ENCODE peak calls at places on chromosomes 6 and 20, in nine cellular contexts. L, G, Q, K, N, Z, M, R and S are unnamed samples.

GRCh38 chr20:40390654-40391053 is 298.4 kb downstream of the MAFB start:
- DNase-seq in L (no peak), Z (no peak), N (no peak), M (no peak), Q (no peak), R (no peak), G (no peak), K (peak; percentile 9), S (no peak)

GRCh38 chr6:17485181-17485580 is 91.8 kb downstream of the CAP2 start:
- DNase-seq in Q (no peak), M (no peak), L (no peak), Z (no peak), N (no peak), K (no peak), R (no peak), G (no peak), S (no peak)

GRCh38 chr6:27414996-27415395 is 26.4 kb downstream of the ZNF391 start:
- DNase-seq in K (no peak), Q (no peak), R (no peak), L (no peak), N (no peak), M (no peak), Z (no peak), G (peak; percentile 25), S (no peak)

GRCh38 chr6:168377856-168378832 is 58.6 kb upstream of the DACT2 start:
- DNase-seq in K (no peak), Z (no peak), Q (no peak), L (no peak), N (no peak), G (no peak), R (peak; percentile 9), M (peak; percentile 43), S (no peak)

GRCh38 chr20:36849333-36850065 is 26.4 kb upstream of the TLDC2 start:
- DNase-seq in G (no peak), Q (no peak), L (no peak), N (no peak), Z (no peak), K (no peak), R (no peak), M (no peak), S (no peak)

GRCh38 chr20:31862506-31862905 is 7.8 kb downstream of the DUSP15 start:
- DNase-seq in R (no peak), Z (no peak), M (peak; percentile 21), K (no peak), Q (no peak), N (no peak), G (no peak), L (no peak), S (no peak)

GRCh38 chr6:6804843-6805680 is 216.5 kb downstream of the LY86 start:
- DNase-seq in N (no peak), K (no peak), Z (no peak), L (no peak), Q (peak; percentile 73), R (no peak), M (no peak), G (no peak), S (no peak)

GRCh38 chr20:47662483-47663353 is 122.6 kb downstream of the SULF2 start:
- DNase-seq in N (no peak), Q (no peak), L (no peak), R (no peak), G (no peak), K (no peak), M (no peak), Z (no peak), S (no peak)

GRCh38 chr20:2559641-2560040 is 23.3 kb downstream of the TMC2 start:
- DNase-seq in K (no peak), G (no peak), Q (no peak), R (no peak), Z (no peak), M (no peak), L (no peak), N (no peak), S (no peak)

GRCh38 chr6:10458287-10458686 is 43.4 kb upstream of the TFAP2A start:
- DNase-seq in N (no peak), K (no peak), G (no peak), L (no peak), Z (no peak), M (no peak), Q (no peak), R (no peak), S (no peak)

GRCh38 chr6:72787521-72788031 is 165.7 kb downstream of the KCNQ5 start:
- DNase-seq in N (no peak), Z (no peak), G (peak; percentile 94), M (no peak), K (peak; percentile 64), L (no peak), R (peak; percentile 18), Q (no peak), S (no peak)

GRCh38 chr6:19311786-19312185 is 525.4 kb upstream of the ID4 start:
- DNase-seq in N (no peak), R (no peak), Z (no peak), Q (no peak), K (peak; percentile 70), G (no peak), M (no peak), L (no peak), S (no peak)

GRCh38 chr6:15484115-15484514 is 178.7 kb downstream of the DTNBP1 start:
- DNase-seq in R (no peak), Z (no peak), G (no peak), K (no peak), M (no peak), L (no peak), N (no peak), Q (no peak), S (no peak)

GRCh38 chr6:76418657-76419217 is 346.3 kb upstream of the IMPG1 start:
- DNase-seq in L (peak; percentile 4), Z (no peak), Q (no peak), G (no peak), N (no peak), K (no peak), R (no peak), M (no peak), S (no peak)

GRCh38 chr6:4516206-4516605 is 260.0 kb upstream of the CDYL start:
- DNase-seq in Q (no peak), G (no peak), M (no peak), Z (no peak), N (no peak), L (no peak), R (no peak), K (no peak), S (no peak)

GRCh38 chr20:51955756-51956155 is 153.4 kb upstream of the SALL4 start:
- DNase-seq in R (no peak), Q (no peak), L (no peak), G (no peak), Z (no peak), N (no peak), M (no peak), K (no peak), S (no peak)

GRCh38 chr6:38489951-38490350 is 149.8 kb downstream of the BTBD9 start:
- DNase-seq in Z (no peak), K (no peak), G (no peak), Q (no peak), N (no peak), R (no peak), M (no peak), L (no peak), S (no peak)

DNA sequence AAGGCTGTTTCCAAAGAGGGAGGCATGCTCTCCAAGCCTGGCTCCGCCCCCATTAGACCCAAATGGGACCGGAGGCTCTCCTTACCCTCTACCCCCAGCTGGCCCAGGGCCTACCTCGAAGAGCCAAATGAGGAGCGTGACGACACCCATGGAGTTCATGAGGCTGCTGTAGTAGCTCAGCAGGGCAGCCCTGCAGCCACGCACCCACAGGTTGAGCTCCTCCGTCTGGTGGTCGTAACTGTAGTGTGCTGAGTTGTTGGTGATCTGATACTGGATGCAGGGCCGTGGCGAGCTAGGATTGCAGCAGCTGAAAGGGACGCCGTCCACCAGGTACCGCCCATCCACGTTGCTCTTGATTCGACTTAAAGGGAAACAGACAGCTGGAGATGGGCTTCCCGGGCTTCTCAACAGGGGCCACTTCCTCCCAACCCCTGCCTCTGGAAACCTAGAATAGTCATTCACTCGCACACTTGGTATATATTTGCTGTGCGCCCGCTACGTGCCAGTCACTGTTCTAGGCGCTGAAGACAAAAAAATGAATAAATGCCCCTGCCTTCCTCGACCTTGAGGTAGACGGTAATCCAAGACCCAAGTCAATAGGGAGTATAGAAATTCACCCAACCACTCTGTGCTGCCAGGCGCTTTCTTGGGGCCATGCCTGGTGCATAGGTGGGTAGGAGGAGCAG is 18.0 kb downstream of the PRPH2 start:
- DNase-seq in K (peak; percentile 77), G (no peak), N (no peak), L (peak; percentile 58), Q (no peak), R (peak; percentile 73), M (peak; percentile 71), Z (no peak), S (no peak)
- H3K4me3 ChIP-seq in K (peak overlapping the region; percentile 50), G (no peak overlapping the region), N (no peak overlapping the region), L (no peak overlapping the region), Q (no peak overlapping the region), R (peak overlapping the region; percentile 60), M (peak overlapping the region; percentile 3), Z (no peak overlapping the region), S (no peak overlapping the region)

DNA sequence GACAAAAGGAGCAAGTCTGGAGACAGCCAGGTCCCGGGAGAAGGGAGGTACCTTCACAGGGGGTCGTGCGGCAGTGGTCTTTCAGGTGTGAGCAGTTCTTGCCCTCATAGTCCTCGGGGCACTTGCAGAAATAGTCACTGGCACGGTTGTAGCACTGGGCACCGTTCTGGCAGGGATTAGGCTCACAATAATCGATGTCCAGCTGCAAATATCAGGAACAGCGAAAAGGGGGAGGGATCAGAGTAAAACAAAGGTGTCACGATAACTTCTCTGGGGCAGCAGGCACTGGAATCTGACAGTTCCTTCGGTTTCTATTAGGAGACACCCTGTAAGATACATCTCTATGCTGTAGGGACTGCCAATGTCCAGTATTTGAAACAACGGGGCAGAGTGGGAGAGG is 25.9 kb downstream of the JAG1 start:
- DNase-seq in Q (no peak), Z (no peak), L (no peak), N (no peak), M (no peak), K (no peak), G (no peak), R (no peak), S (no peak)
- H3K4me1 ChIP-seq in Q (peaks cover 10% of the 10 kb centered on the region), Z (no peaks in the 10 kb centered on the region), L (peaks cover 12% of the 10 kb centered on the region), N (no peaks in the 10 kb centered on the region), M (peaks cover 2% of the 10 kb centered on the region), K (peaks cover 37% of the 10 kb centered on the region), G (peaks cover 4% of the 10 kb centered on the region), R (peaks cover 7% of the 10 kb centered on the region), S (no peaks in the 10 kb centered on the region)

DNA sequence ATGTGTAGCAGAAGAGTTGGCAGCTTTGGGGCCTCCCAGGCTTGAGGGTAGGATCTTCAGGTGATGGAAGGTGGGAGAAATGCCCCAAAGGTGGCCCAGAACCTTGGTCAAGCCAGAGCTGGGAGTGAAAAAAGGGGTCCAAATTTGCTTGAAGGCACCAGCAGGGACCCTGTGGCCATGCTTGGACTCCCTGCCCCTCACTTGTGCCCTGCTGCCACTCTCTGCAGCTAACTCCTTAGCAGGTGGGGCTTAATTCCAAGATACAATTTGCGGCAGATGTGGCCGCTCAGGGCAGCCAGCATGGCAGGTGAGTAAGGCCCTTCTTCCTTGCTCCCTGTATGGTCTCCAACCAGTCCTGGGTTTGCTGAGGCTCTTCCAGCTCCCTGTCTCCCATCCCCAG is 285.0 kb upstream of the RNF24 start:
- DNase-seq in Q (no peak), R (no peak), Z (no peak), K (no peak), G (no peak), N (no peak), M (no peak), L (no peak), S (no peak)
- H3K27me3 ChIP-seq in Q (no peaks in the 10 kb centered on the region), R (no peaks in the 10 kb centered on the region), Z (no peaks in the 10 kb centered on the region), K (no peaks in the 10 kb centered on the region), G (no peaks in the 10 kb centered on the region), N (no peaks in the 10 kb centered on the region), M (no peaks in the 10 kb centered on the region), L (no peaks in the 10 kb centered on the region), S (no peaks in the 10 kb centered on the region)

GRCh38 chr6:159789377-159790148 is at the start of gene TCP1:
- DNase-seq in K (peak; percentile 100), Q (peak; percentile 99), N (peak; percentile 99), G (peak; percentile 99), L (peak; percentile 100), Z (peak; percentile 99), R (peak; percentile 99), M (peak; percentile 98), S (peak; percentile 98)
- H3K4me3 ChIP-seq in K (peak within 1 kb of the TSS; percentile 81), Q (peak within 1 kb of the TSS; percentile 98), N (peak within 1 kb of the TSS; percentile 100), G (peak within 1 kb of the TSS; percentile 97), L (peak within 1 kb of the TSS; percentile 96), Z (peak within 1 kb of the TSS; percentile 92), R (peak within 1 kb of the TSS; percentile 96), M (peak within 1 kb of the TSS; percentile 62), S (peak within 1 kb of the TSS; percentile 95)